ENCODE peak calls at places on chromosomes 2 and 18, in four cellular contexts. A is HFFc6, Q is upper lobe of left lung, G is neural progenitor cell. O is an unnamed sample.

GRCh38 chr2:66389651-66390131 is 45.2 kb upstream of the MEIS1 start:
- DNase-seq in A (no peak), Q (peak), G (no peak), O (no peak)

GRCh38 chr18:46310258-46310657 is 206.1 kb downstream of the HAUS1 start:
- DNase-seq in A (no peak), Q (peak), G (no peak), O (no peak)

GRCh38 chr2:184363213-184363612 is 235.1 kb upstream of the ZNF804A start:
- DNase-seq in A (no peak), Q (no peak), G (no peak), O (no peak)

GRCh38 chr18:55588001-55588875 is at the start of gene TCF4:
- DNase-seq in A (no peak), Q (peak), G (peak), O (peak)

GRCh38 chr2:80822999-80823398 is 518.4 kb upstream of the LRRTM1 start:
- DNase-seq in A (no peak), Q (no peak), G (no peak), O (no peak)

GRCh38 chr2:231199219-231199618 is 788 bp downstream of the ARMC9 start:
- DNase-seq in A (peak), Q (peak), G (no peak), O (no peak)

GRCh38 chr2:61633250-61633649 is 95.1 kb upstream of the XPO1 start:
- DNase-seq in A (no peak), Q (no peak), G (no peak), O (no peak)

GRCh38 chr2:172821370-172822338 is 86.0 kb downstream of the RAPGEF4 start:
- DNase-seq in A (no peak), Q (no peak), G (no peak), O (no peak)

GRCh38 chr18:61898576-61899205 is 5.9 kb upstream of the RNF152 start:
- DNase-seq in A (no peak), Q (no peak), G (no peak), O (no peak)

GRCh38 chr18:46657115-46657955 is at the start of gene LOXHD1:
- DNase-seq in A (no peak), Q (no peak), G (no peak), O (no peak)

GRCh38 chr2:221810216-221810615 is 238.1 kb upstream of the EPHA4 start:
- DNase-seq in A (no peak), Q (no peak), G (no peak), O (peak)

GRCh38 chr2:48829036-48829435 is 73.5 kb upstream of the LHCGR start:
- DNase-seq in A (no peak), Q (no peak), G (no peak), O (no peak)

GRCh38 chr18:76476665-76477561 is 18.1 kb downstream of the ZNF516 start:
- DNase-seq in A (peak), Q (no peak), G (no peak), O (no peak)

GRCh38 chr2:75729861-75730260 is 19.1 kb upstream of the GCFC2 start:
- DNase-seq in A (peak), Q (no peak), G (no peak), O (no peak)

GRCh38 chr2:238104071-238104511 is 4.0 kb downstream of the ESPNL start:
- DNase-seq in A (no peak), Q (no peak), G (no peak), O (peak)

GRCh38 chr2:203811491-203812221 is 55.9 kb upstream of the CTLA4 start:
- DNase-seq in A (peak), Q (peak), G (no peak), O (no peak)

GRCh38 chr2:203812294-203813221 is 55.0 kb upstream of the CTLA4 start:
- DNase-seq in A (no peak), Q (no peak), G (no peak), O (no peak)

GRCh38 chr2:203808041-203808750 is 59.4 kb upstream of the CTLA4 start:
- DNase-seq in A (peak), Q (no peak), G (peak), O (no peak)

GRCh38 chr2:203809084-203809521 is 58.5 kb upstream of the CTLA4 start:
- DNase-seq in A (peak), Q (no peak), G (peak), O (no peak)

GRCh38 chr2:203809991-203810510 is 57.5 kb upstream of the CTLA4 start:
- DNase-seq in A (no peak), Q (no peak), G (no peak), O (no peak)
- TF ChIP-seq CTCF in A (no peak), Q (no peak), G (no peak), O (no peak)

DNA sequence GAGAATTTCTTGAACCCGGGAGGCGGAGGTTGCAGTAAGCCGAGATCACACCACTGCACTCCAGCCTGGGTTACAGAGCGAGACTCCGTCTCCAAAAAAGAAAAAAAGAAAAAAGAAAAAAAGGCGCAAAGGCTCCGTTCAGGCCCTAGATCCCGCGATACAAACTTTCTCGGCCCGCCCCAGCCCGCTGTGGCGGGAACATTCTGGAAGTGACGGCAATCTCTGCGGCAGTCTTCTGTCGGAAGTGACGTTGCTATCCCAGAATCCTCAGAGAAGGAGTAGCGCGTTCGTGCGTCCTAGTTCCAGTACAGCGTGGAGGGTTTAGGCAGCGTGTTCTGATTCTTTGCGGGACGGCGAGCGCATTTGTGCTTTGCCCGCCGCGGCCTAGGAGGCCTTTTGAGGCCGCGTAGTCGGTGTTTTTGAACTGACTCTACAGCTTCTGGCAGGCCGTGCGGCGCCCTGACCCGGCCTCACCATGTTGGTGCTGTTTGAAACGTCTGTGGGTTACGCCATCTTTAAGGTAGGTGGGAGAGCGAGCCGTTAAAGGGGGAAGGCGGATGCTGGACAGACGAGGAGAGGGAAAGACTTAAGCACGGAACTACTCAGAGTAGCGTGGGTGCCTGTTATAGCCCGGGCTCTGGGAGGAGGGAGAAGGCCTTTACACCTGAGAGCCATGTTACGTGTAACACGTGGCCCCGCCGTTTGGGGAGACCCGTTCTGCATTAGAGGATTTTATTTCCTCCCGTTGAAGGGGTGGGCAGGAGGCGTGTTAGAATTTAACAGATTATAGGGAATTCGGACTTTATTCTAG is at the start of gene NOP58:
- DNase-seq in A (peak), Q (peak), G (peak), O (peak)
- TF ChIP-seq CTCF in A (no peak), Q (no peak), G (no peak), O (no peak)

GRCh38 chr2:199602271-199602895 is 144.6 kb upstream of the SATB2 start:
- DNase-seq in A (no peak), Q (no peak), G (peak), O (no peak)
- TF ChIP-seq CTCF in A (no peak), Q (no peak), G (peak), O (no peak)

GRCh38 chr18:25062720-25063119 is 289.2 kb downstream of the ZNF521 start:
- DNase-seq in A (no peak), Q (no peak), G (no peak), O (no peak)
- TF ChIP-seq CTCF in A (no peak), Q (no peak), G (peak), O (no peak)

DNA sequence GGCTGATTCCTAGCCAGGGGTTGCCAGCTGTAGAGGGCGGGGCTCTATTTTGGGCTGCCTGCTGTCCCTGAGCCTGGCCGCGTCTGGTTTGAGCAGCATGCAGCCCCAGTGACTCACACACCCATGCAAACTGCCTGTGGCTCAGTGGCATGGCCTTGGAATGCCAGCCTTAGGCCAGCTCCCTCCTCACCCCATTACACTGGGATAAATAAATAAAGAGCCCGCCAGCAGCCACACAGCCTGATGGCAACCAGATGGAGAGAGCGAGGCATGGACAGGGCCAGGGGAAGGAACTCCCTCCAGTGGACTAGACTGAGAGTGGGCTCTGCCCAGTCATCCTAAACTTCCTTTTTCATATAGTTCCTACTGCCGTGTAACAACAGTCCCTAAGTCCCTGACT is 18.3 kb downstream of the NHEJ1 start:
- DNase-seq in A (peak), Q (no peak), G (no peak), O (no peak)
- TF ChIP-seq CTCF in A (peak), Q (no peak), G (no peak), O (no peak)

GRCh38 chr18:48342588-48342987 is 66.6 kb downstream of the ZBTB7C start:
- DNase-seq in A (no peak), Q (peak), G (no peak), O (no peak)

GRCh38 chr18:48347756-48348326 is 61.3 kb downstream of the ZBTB7C start:
- DNase-seq in A (no peak), Q (no peak), G (no peak), O (no peak)

GRCh38 chr18:48342125-48342524 is 67.1 kb downstream of the ZBTB7C start:
- DNase-seq in A (no peak), Q (no peak), G (peak), O (no peak)

GRCh38 chr18:48348739-48349138 is 60.4 kb downstream of the ZBTB7C start:
- DNase-seq in A (no peak), Q (no peak), G (no peak), O (no peak)

GRCh38 chr18:48345596-48345995 is 63.6 kb downstream of the ZBTB7C start:
- DNase-seq in A (peak), Q (no peak), G (no peak), O (no peak)
- TF ChIP-seq CTCF in A (peak), Q (peak), G (peak), O (no peak)

DNA sequence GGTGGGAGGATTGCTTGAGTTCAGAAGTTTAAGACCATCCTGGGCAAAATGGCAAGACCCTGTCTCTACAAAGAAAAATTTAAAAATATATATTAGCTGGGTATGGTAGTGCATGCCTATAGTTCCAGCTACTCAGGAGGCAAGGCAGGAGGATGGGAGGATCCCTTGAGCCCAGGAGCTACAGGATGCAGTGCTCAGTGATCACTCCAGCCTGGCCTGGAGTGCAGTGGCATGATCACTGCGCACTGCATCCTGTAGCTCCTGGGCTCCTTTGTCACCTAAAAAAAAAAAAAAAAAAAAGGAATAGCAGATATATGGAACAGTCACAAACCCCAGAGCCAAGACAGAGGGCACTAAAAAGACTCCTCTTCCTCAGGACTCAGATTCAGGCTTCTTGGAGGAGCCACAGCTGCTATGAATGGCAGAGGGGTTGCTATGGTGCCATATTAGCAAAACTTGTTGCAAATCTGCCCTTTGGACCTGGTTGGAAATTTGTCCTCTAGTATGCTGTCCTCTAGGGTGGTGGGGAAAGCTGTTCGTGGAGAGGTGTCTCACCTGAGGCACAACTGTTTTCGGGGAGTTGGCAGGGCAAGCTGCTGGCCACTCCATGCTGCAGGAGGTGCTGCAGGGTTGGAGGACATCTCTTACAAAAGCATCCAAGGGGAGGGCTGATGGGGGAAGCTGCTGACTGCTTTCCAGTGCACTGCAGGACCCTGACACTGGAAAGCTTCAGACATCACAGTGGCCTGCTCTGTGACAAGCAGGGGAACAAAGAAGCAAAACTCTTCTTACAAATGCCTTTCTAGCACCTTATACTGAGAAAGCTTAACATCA is 22.7 kb downstream of the CYP20A1 start:
- DNase-seq in A (no peak), Q (no peak), G (peak), O (no peak)
- TF ChIP-seq CTCF in A (no peak), Q (no peak), G (no peak), O (no peak)

GRCh38 chr18:25915907-25916306 is 174.5 kb downstream of the SS18 start:
- DNase-seq in A (no peak), Q (no peak), G (no peak), O (no peak)
- TF ChIP-seq CTCF in A (peak), Q (no peak), G (peak), O (peak)